ENCODE peak calls at places on chromosomes 1 and 21, in eight cellular contexts. X is pancreas, T is mammary epithelial cell, S is heart right ventricle, G is SK-N-SH, Z is adrenal gland, W is ovary, I is DND-41. K is an unnamed sample.

GRCh38 chr21:42199488-42200463 is 19.2 kb upstream of the ABCG1 start:
- DNase-seq in X (no peak), T (peak; percentile 73), S (no peak), G (no peak), Z (no peak), W (no peak), I (no peak), K (no peak)

GRCh38 chr1:109803901-109804331 is 40.2 kb upstream of the EPS8L3 start:
- DNase-seq in X (no peak), T (no peak), S (no peak), G (no peak), Z (no peak), W (no peak), I (peak; percentile 73), K (no peak)

GRCh38 chr1:1777510-1777909 is 760 bp downstream of the NADK start:
- DNase-seq in X (no peak), T (no peak), S (no peak), G (peak; percentile 47), Z (peak; percentile 70), W (peak; percentile 78), I (no peak), K (no peak)

GRCh38 chr1:180911640-180912161 is 996 bp upstream of the KIAA1614 start:
- DNase-seq in X (no peak), T (no peak), S (no peak), G (peak; percentile 28), Z (no peak), W (no peak), I (no peak), K (no peak)

GRCh38 chr1:28056129-28056925 is 32.1 kb downstream of the EYA3 start:
- DNase-seq in X (no peak), T (peak; percentile 26), S (no peak), G (no peak), Z (no peak), W (no peak), I (no peak), K (peak; percentile 67)

GRCh38 chr1:43622471-43622870 is 27.5 kb upstream of the KDM4A start:
- DNase-seq in X (no peak), T (no peak), S (no peak), G (no peak), Z (no peak), W (no peak), I (no peak), K (no peak)

GRCh38 chr1:2358651-2359640 is 32.4 kb downstream of the MORN1 start:
- DNase-seq in X (peak; percentile 23), T (no peak), S (peak; percentile 7), G (no peak), Z (no peak), W (no peak), I (no peak), K (peak; percentile 66)

GRCh38 chr1:161484613-161485012 is 20.6 kb upstream of the FCGR2A start:
- DNase-seq in X (no peak), T (no peak), S (no peak), G (no peak), Z (no peak), W (no peak), I (no peak), K (no peak)

GRCh38 chr1:176444286-176444685 is 18.7 kb upstream of the PAPPA2 start:
- DNase-seq in X (no peak), T (no peak), S (no peak), G (no peak), Z (no peak), W (no peak), I (no peak), K (no peak)

GRCh38 chr21:40770435-40771055 is 76.4 kb downstream of the DSCAM start:
- DNase-seq in X (no peak), T (no peak), S (no peak), G (no peak), Z (no peak), W (no peak), I (no peak), K (no peak)

GRCh38 chr21:25569711-25570110 is 37.6 kb downstream of the MRPL39 start:
- DNase-seq in X (no peak), T (no peak), S (no peak), G (no peak), Z (no peak), W (no peak), I (no peak), K (no peak)

GRCh38 chr1:198241553-198241952 is 84.8 kb downstream of the NEK7 start:
- DNase-seq in X (no peak), T (no peak), S (no peak), G (no peak), Z (no peak), W (no peak), I (no peak), K (no peak)

GRCh38 chr1:198246331-198246730 is 89.5 kb downstream of the NEK7 start:
- DNase-seq in X (no peak), T (no peak), S (no peak), G (no peak), Z (no peak), W (no peak), I (no peak), K (peak; percentile 32)

GRCh38 chr1:198244772-198245171 is 88.0 kb downstream of the NEK7 start:
- DNase-seq in X (no peak), T (no peak), S (no peak), G (no peak), Z (no peak), W (no peak), I (no peak), K (no peak)

GRCh38 chr1:198245379-198245778 is 88.6 kb downstream of the NEK7 start:
- DNase-seq in X (peak; percentile 21), T (no peak), S (no peak), G (no peak), Z (peak; percentile 17), W (no peak), I (no peak), K (no peak)
- TF ChIP-seq CTCF in X (no peak), T (no peak), S (no peak), G (no peak), Z (no peak), W (no peak), I (no peak), K (no peak)

DNA sequence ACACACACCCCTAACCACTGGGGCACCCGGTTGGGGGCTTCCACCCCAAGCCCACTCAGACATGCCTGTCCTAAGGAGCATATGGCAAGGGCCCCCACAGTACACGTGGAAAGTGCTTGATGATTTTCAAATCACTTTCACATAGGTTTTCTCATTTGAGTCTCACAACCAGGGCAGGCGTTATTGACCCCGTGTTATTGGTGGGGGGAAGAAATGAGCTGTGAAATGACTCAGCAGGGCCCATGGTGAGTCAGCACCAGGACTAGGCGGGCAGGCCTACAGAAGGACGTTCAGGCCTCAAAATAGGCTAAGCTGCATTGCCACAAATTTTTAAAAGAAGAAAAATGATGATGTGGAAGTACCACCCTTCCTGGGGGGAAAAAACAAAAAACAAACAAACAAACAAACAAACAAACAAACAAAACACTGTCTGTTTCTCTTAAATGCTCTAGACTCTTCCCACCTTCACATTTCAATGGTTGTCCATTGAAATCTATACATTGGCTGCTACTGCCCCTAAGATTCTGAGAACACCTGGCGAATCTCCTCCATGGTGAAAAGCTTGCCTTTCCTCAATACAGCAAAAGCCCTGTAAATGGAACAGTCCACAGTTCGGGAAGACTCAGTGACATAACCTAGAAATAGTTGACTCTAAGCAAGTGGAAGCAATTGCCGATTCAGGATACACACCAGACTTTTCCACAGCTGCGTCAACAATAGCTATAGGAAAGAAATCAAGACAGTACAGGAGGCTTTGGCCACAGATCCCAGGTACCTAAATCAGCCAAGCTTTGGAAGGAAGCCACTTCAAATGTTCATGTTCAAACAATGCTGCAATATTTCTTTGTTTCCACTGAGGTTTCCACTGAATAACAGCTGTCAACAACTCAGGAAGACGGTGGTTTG is 234.7 kb downstream of the TOMM20 start:
- DNase-seq in X (no peak), T (peak; percentile 62), S (no peak), G (no peak), Z (peak; percentile 80), W (no peak), I (no peak), K (no peak)
- H3K27ac ChIP-seq in X (peak overlapping the region; percentile 46), T (no peak overlapping the region), S (peak overlapping the region; percentile 55), G (no peak overlapping the region), Z (no peak overlapping the region), W (no peak overlapping the region), I (peak overlapping the region; percentile 18), K (peak overlapping the region; percentile 27)

GRCh38 chr1:210201671-210202070 is 30.9 kb upstream of the SERTAD4 start:
- DNase-seq in X (no peak), T (no peak), S (no peak), G (no peak), Z (no peak), W (no peak), I (no peak), K (no peak)

GRCh38 chr1:210195635-210196160 is 36.9 kb upstream of the SERTAD4 start:
- DNase-seq in X (no peak), T (no peak), S (no peak), G (no peak), Z (no peak), W (no peak), I (no peak), K (no peak)

GRCh38 chr1:210198840-210199239 is 33.8 kb upstream of the SERTAD4 start:
- DNase-seq in X (no peak), T (no peak), S (no peak), G (no peak), Z (no peak), W (no peak), I (no peak), K (no peak)

GRCh38 chr1:210200090-210200736 is 32.4 kb upstream of the SERTAD4 start:
- DNase-seq in X (no peak), T (no peak), S (no peak), G (no peak), Z (no peak), W (no peak), I (no peak), K (no peak)
- TF ChIP-seq CTCF in X (no peak), T (no peak), S (peak; percentile 7), G (no peak), Z (no peak), W (no peak), I (no peak), K (no peak)

GRCh38 chr1:55714230-55714629 is 499.1 kb upstream of the USP24 start:
- DNase-seq in X (no peak), T (no peak), S (no peak), G (no peak), Z (no peak), W (no peak), I (no peak), K (no peak)

GRCh38 chr1:55717111-55717510 is 501.9 kb upstream of the USP24 start:
- DNase-seq in X (no peak), T (no peak), S (no peak), G (no peak), Z (no peak), W (no peak), I (no peak), K (no peak)

GRCh38 chr1:55713516-55713915 is 498.4 kb upstream of the USP24 start:
- DNase-seq in X (no peak), T (no peak), S (no peak), G (no peak), Z (no peak), W (no peak), I (no peak), K (no peak)

GRCh38 chr1:55716610-55717009 is 501.4 kb upstream of the USP24 start:
- DNase-seq in X (no peak), T (peak; percentile 59), S (no peak), G (no peak), Z (no peak), W (no peak), I (no peak), K (no peak)

DNA sequence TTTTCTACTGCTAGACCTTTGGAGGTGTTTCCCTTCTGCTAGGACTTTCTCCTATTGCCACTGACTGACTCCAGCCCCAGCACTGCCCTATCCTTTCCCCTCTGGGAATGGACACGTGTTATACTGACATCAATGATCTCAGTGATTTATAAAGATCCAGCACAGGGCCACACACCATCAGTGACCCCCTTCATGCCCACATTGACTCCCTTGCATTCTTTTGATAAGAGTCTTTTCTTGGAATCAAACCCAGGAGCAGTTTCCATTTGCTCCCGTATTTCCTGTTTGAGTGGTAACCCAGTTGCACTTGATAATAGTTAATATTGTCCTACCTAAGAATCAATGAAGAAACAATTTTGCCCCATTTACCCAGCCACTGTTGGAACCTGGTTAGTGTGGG is 501.0 kb upstream of the USP24 start:
- DNase-seq in X (no peak), T (no peak), S (no peak), G (no peak), Z (no peak), W (no peak), I (no peak), K (no peak)
- H3K27ac ChIP-seq in X (no peak overlapping the region), T (no peak overlapping the region), S (no peak overlapping the region), G (peak overlapping the region; percentile 96), Z (no peak overlapping the region), W (no peak overlapping the region), I (no peak overlapping the region), K (no peak overlapping the region)